ENCODE peak calls at places on chromosomes 2 and 18, in six cellular contexts. R is A549, P is HCT116, Z is right lobe of liver, I is tibial nerve, S is stomach. H is an unnamed sample.

GRCh38 chr2:241670333-241671110 is 16.1 kb downstream of the DTYMK start:
- DNase-seq in R (no peak), P (no peak), Z (no peak), I (no peak), S (no peak), H (no peak)

GRCh38 chr2:68115965-68116364 is 41.7 kb upstream of the PNO1 start:
- DNase-seq in R (no peak), P (no peak), Z (peak), I (no peak), S (no peak), H (no peak)

GRCh38 chr2:165161510-165161909 is 42.3 kb downstream of the SCN3A start:
- DNase-seq in R (no peak), P (no peak), Z (no peak), I (no peak), S (no peak), H (no peak)

GRCh38 chr2:231713738-231714638 is 5.7 kb downstream of the PTMA start:
- DNase-seq in R (peak), P (peak), Z (peak), I (peak), S (peak), H (peak)

GRCh38 chr2:54757496-54757895 is 34.0 kb downstream of the EML6 start:
- DNase-seq in R (no peak), P (no peak), Z (no peak), I (no peak), S (no peak), H (no peak)

GRCh38 chr18:44123743-44124142 is 556.9 kb upstream of the SETBP1 start:
- DNase-seq in R (no peak), P (no peak), Z (no peak), I (no peak), S (no peak), H (no peak)

GRCh38 chr2:116716444-116716843 is 1098.0 kb upstream of the DDX18 start:
- DNase-seq in R (no peak), P (no peak), Z (no peak), I (no peak), S (no peak), H (no peak)

GRCh38 chr18:25231327-25231691 is 120.7 kb downstream of the ZNF521 start:
- DNase-seq in R (no peak), P (no peak), Z (no peak), I (peak), S (no peak), H (no peak)

GRCh38 chr2:150472122-150472899 is 15.2 kb downstream of the RND3 start:
- DNase-seq in R (peak), P (no peak), Z (peak), I (peak), S (peak), H (no peak)

GRCh38 chr2:190637903-190638618 is 10.8 kb upstream of the NAB1 start:
- DNase-seq in R (peak), P (no peak), Z (peak), I (peak), S (peak), H (no peak)

GRCh38 chr2:55885129-55885943 is 38.2 kb downstream of the EFEMP1 start:
- DNase-seq in R (peak), P (peak), Z (no peak), I (no peak), S (no peak), H (no peak)

GRCh38 chr2:19911799-19912509 is 10.2 kb upstream of the TTC32 start:
- DNase-seq in R (peak), P (peak), Z (no peak), I (no peak), S (no peak), H (no peak)

GRCh38 chr2:196173505-196173904 is 2.1 kb upstream of the STK17B start:
- DNase-seq in R (no peak), P (no peak), Z (no peak), I (no peak), S (no peak), H (no peak)

GRCh38 chr2:29834036-29834540 is 87.3 kb downstream of the ALK start:
- DNase-seq in R (no peak), P (no peak), Z (no peak), I (no peak), S (no peak), H (no peak)

GRCh38 chr2:158402665-158403064 is 53.9 kb downstream of the CCDC148 start:
- DNase-seq in R (no peak), P (no peak), Z (no peak), I (no peak), S (no peak), H (no peak)

GRCh38 chr2:133844214-133844892 is 276.1 kb upstream of the NCKAP5 start:
- DNase-seq in R (peak), P (peak), Z (peak), I (no peak), S (peak), H (peak)
- TF ChIP-seq POLR2A in R (no peak), P (no peak), Z (no peak), I (no peak), S (no peak), H (no peak)

DNA sequence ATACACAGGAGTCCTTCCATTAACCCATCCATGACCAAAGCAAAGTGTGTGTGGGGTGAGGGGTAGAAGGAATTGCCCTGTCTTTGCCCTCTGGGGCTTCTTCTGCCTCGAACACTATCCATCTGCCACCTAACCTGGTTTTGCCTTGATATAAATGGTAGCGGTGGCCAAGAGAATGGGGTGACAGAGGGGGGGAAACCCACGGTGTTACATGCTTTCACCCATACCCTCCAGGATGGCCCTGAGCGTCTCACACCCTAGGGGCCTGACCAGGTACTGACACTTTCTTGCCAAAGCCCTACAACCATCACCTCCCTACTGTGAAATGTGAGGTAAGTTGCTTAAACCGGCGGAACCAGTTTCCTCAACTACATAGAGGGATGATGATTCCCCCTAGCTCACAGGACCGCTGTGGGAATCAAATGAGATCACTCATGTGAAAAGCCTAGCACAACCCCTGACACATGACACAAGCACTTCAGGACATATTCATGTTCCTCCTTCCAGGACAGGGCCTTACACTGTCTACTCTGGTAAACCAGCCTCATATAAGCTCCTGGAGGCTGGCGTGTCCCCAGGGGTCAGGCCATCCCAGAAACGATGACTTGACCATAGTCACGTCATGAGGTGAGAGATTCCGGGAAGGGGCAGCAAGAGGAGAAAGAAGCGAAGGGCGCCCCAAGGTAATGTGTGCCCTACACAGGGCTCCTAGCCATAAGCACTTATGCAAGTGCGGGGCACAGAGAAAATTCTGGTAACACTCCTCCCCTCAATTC is 49.7 kb downstream of the C2orf42 start:
- DNase-seq in R (peak), P (peak), Z (peak), I (no peak), S (peak), H (peak)
- TF ChIP-seq POLR2A in R (no peak), P (no peak), Z (peak), I (peak), S (no peak), H (peak)

DNA sequence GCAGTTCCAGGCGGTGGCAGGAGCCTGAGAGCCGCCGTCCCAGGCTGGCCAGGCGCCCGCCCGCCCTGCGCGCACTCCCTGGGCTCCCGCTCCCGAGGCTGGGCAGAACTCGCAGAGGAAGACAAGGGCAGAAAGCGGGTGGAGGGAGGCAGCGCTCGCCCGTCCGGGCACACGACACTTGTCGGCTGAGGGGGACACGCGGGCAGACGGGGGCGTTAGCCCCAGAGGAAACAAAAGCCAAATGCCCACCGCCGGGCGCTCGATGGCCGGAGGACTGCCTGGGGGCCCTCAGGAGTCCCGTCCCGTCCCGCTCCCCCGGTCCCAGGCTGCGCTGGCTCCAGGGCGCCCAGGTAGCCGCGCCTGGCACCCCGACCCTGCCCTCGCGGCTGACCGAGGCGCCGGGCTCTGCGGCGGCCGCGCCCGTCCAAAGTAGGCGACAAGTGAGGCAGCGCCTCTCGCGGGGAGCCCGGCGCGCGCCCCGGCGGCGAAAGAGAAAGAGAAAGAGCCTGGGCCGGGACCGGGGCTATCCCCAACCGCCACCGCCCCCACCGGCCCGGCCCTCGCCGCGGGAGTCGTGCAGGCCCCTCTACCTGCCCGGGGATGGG is 491 bp downstream of the L3MBTL4 start:
- DNase-seq in R (no peak), P (no peak), Z (peak), I (peak), S (peak), H (no peak)
- TF ChIP-seq POLR2A in R (no peak), P (no peak), Z (peak), I (no peak), S (no peak), H (no peak)

GRCh38 chr2:96344011-96344410 is 8.4 kb downstream of the NCAPH start:
- DNase-seq in R (no peak), P (no peak), Z (no peak), I (no peak), S (no peak), H (no peak)
- TF ChIP-seq POLR2A in R (no peak), P (no peak), Z (no peak), I (no peak), S (no peak), H (no peak)